ENCODE peak calls at places on chromosomes 13 and 19, in eight cellular contexts. A, N, K, P, Z, M, J and O are unnamed samples.

GRCh38 chr13:109974354-109974753 is 188.0 kb upstream of the IRS2 start:
- DNase-seq in A (no peak), N (no peak), K (no peak), P (no peak), Z (peak), M (no peak), J (no peak), O (no peak)

GRCh38 chr19:49155005-49155826 is at the start of gene HRC:
- DNase-seq in A (no peak), N (no peak), K (peak), P (no peak), Z (no peak), M (no peak), J (no peak), O (no peak)

GRCh38 chr19:11587973-11588631 is 9.2 kb upstream of the ZNF627 start:
- DNase-seq in A (no peak), N (no peak), K (no peak), P (no peak), Z (no peak), M (no peak), J (no peak), O (no peak)

GRCh38 chr13:22114630-22115311 is 443.9 kb downstream of the FGF9 start:
- DNase-seq in A (no peak), N (peak), K (no peak), P (no peak), Z (peak), M (peak), J (no peak), O (no peak)

GRCh38 chr19:31641591-31641990 is 292.4 kb upstream of the TSHZ3 start:
- DNase-seq in A (no peak), N (no peak), K (no peak), P (no peak), Z (no peak), M (no peak), J (no peak), O (no peak)

GRCh38 chr19:1475751-1476437 is 3.1 kb downstream of the C19orf25 start:
- DNase-seq in A (no peak), N (no peak), K (peak), P (no peak), Z (no peak), M (no peak), J (no peak), O (peak)

GRCh38 chr13:19061278-19061677 is 120.3 kb downstream of the TUBA3C start:
- DNase-seq in A (no peak), N (no peak), K (no peak), P (no peak), Z (no peak), M (no peak), J (no peak), O (no peak)

GRCh38 chr19:848457-848921 is 3.6 kb upstream of the ELANE start:
- DNase-seq in A (no peak), N (no peak), K (peak), P (no peak), Z (no peak), M (no peak), J (no peak), O (no peak)

GRCh38 chr13:45055902-45056648 is 64.2 kb upstream of the GTF2F2 start:
- DNase-seq in A (no peak), N (no peak), K (no peak), P (no peak), Z (peak), M (peak), J (no peak), O (peak)

GRCh38 chr13:30895773-30896172 is 10.3 kb upstream of the MEDAG start:
- DNase-seq in A (no peak), N (no peak), K (peak), P (no peak), Z (peak), M (no peak), J (no peak), O (peak)

GRCh38 chr19:53509845-53510244 is 28.1 kb upstream of the ZNF331 start:
- DNase-seq in A (no peak), N (no peak), K (no peak), P (no peak), Z (no peak), M (no peak), J (no peak), O (no peak)

GRCh38 chr19:6100284-6100915 is 9.9 kb downstream of the RFX2 start:
- DNase-seq in A (no peak), N (peak), K (peak), P (no peak), Z (no peak), M (no peak), J (no peak), O (no peak)

GRCh38 chr13:23790591-23791170 is 98.5 kb downstream of the MIPEP start:
- DNase-seq in A (no peak), N (no peak), K (no peak), P (no peak), Z (peak), M (no peak), J (no peak), O (no peak)

GRCh38 chr13:96968027-96968426 is 26.2 kb downstream of the OXGR1 start:
- DNase-seq in A (no peak), N (no peak), K (no peak), P (no peak), Z (no peak), M (no peak), J (no peak), O (no peak)

GRCh38 chr13:24076124-24076523 is 84.4 kb upstream of the SPATA13 start:
- DNase-seq in A (no peak), N (no peak), K (no peak), P (no peak), Z (no peak), M (peak), J (no peak), O (no peak)

GRCh38 chr19:40365613-40366401 is 17.3 kb downstream of the PLD3 start:
- DNase-seq in A (no peak), N (peak), K (peak), P (peak), Z (peak), M (peak), J (peak), O (peak)

GRCh38 chr13:101155920-101156319 is 260.4 kb downstream of the NALCN start:
- DNase-seq in A (no peak), N (no peak), K (no peak), P (no peak), Z (no peak), M (no peak), J (no peak), O (no peak)

GRCh38 chr19:55485439-55486011 is 537 bp downstream of the NAT14 start:
- DNase-seq in A (no peak), N (no peak), K (no peak), P (no peak), Z (no peak), M (no peak), J (no peak), O (no peak)

GRCh38 chr19:19541572-19541971 is 3.5 kb downstream of the CILP2 start:
- DNase-seq in A (no peak), N (no peak), K (no peak), P (no peak), Z (no peak), M (no peak), J (no peak), O (no peak)

GRCh38 chr13:34721631-34722144 is 220.4 kb upstream of the NBEA start:
- DNase-seq in A (no peak), N (no peak), K (no peak), P (no peak), Z (no peak), M (no peak), J (no peak), O (no peak)

GRCh38 chr13:50128406-50129048 is 113.3 kb downstream of the KCNRG start:
- DNase-seq in A (no peak), N (peak), K (no peak), P (no peak), Z (no peak), M (no peak), J (no peak), O (no peak)

GRCh38 chr19:42088471-42089190 is 12.7 kb downstream of the ZNF574 start:
- DNase-seq in A (no peak), N (no peak), K (no peak), P (no peak), Z (peak), M (no peak), J (no peak), O (no peak)

GRCh38 chr19:17337675-17338439 is 504 bp downstream of the GTPBP3 start:
- DNase-seq in A (no peak), N (no peak), K (no peak), P (no peak), Z (no peak), M (peak), J (no peak), O (no peak)

GRCh38 chr13:111915104-111915551 is 151.8 kb upstream of the SOX1 start:
- DNase-seq in A (no peak), N (no peak), K (no peak), P (no peak), Z (no peak), M (no peak), J (no peak), O (no peak)

GRCh38 chr19:37654525-37654832 is 786 bp downstream of the ZFP30 start:
- DNase-seq in A (no peak), N (no peak), K (no peak), P (no peak), Z (peak), M (peak), J (no peak), O (no peak)

GRCh38 chr19:39409886-39410619 is 2.4 kb upstream of the PLEKHG2 start:
- DNase-seq in A (no peak), N (peak), K (peak), P (peak), Z (peak), M (no peak), J (no peak), O (peak)

GRCh38 chr13:67736646-67737420 is 506.7 kb upstream of the PCDH9 start:
- DNase-seq in A (peak), N (no peak), K (no peak), P (peak), Z (peak), M (peak), J (no peak), O (no peak)

GRCh38 chr19:32570081-32570785 is 10.8 kb upstream of the PDCD5 start:
- DNase-seq in A (no peak), N (peak), K (no peak), P (peak), Z (peak), M (peak), J (no peak), O (no peak)

GRCh38 chr13:24682353-24682752 is 2.1 kb downstream of the ATP12A start:
- DNase-seq in A (no peak), N (no peak), K (no peak), P (no peak), Z (no peak), M (no peak), J (no peak), O (no peak)

GRCh38 chr13:20150561-20150960 is 10.3 kb downstream of the GJA3 start:
- DNase-seq in A (no peak), N (no peak), K (no peak), P (no peak), Z (no peak), M (no peak), J (no peak), O (no peak)

GRCh38 chr13:99129050-99129449 is 71.6 kb upstream of the UBAC2 start:
- DNase-seq in A (no peak), N (no peak), K (no peak), P (no peak), Z (no peak), M (no peak), J (no peak), O (no peak)

GRCh38 chr19:53812335-53812734 is 11.8 kb downstream of the NLRP12 start:
- DNase-seq in A (no peak), N (no peak), K (no peak), P (no peak), Z (no peak), M (no peak), J (no peak), O (no peak)

GRCh38 chr19:41897181-41897580 is 14.2 kb downstream of the ARHGEF1 start:
- DNase-seq in A (no peak), N (no peak), K (no peak), P (no peak), Z (no peak), M (no peak), J (no peak), O (no peak)

GRCh38 chr13:44267966-44268365 is 105.7 kb upstream of the SERP2 start:
- DNase-seq in A (no peak), N (no peak), K (no peak), P (no peak), Z (peak), M (no peak), J (no peak), O (no peak)

GRCh38 chr13:39379118-39379517 is 223.9 kb downstream of the LHFPL6 start:
- DNase-seq in A (no peak), N (peak), K (no peak), P (no peak), Z (no peak), M (no peak), J (no peak), O (no peak)

GRCh38 chr13:90533866-90534265 is 813.6 kb upstream of the MIR17HG start:
- DNase-seq in A (no peak), N (no peak), K (no peak), P (no peak), Z (no peak), M (no peak), J (no peak), O (no peak)

GRCh38 chr19:42369433-42370067 is 20.5 kb downstream of the CNFN start:
- DNase-seq in A (no peak), N (no peak), K (no peak), P (no peak), Z (no peak), M (no peak), J (no peak), O (no peak)

GRCh38 chr13:27830010-27830409 is 37.7 kb downstream of the GSX1 start:
- DNase-seq in A (no peak), N (peak), K (peak), P (peak), Z (peak), M (no peak), J (no peak), O (peak)